ENCODE peak calls at places on chromosomes 7 and 10, in seven cellular contexts. One of them, this sample, is unnamed.
A peak's percentile ranks its signal among the peaks of the same experiment; 100 is the strongest.

GRCh38 chr10:128927821-128928220 is 539.2 kb upstream of the MGMT start:
- DNase-seq in stimulated activated naive CD8-positive, alpha-beta T cell treated with anti-CD3 and anti-CD28 coated beads, Interleukin-15, amount 100 ng/mL, for 72 hours: no peak
- DNase-seq in trophoblast cell: no peak
- DNase-seq in fibroblast of gingiva: no peak
- DNase-seq in amygdala: no peak
- DNase-seq in amniotic epithelial cell: no peak
- DNase-seq in NCI-H2171: no peak
- DNase-seq in this sample: no peak

GRCh38 chr7:112547916-112548315 is 67.1 kb downstream of the LSMEM1 start:
- DNase-seq in trophoblast cell: no peak
- DNase-seq in NCI-H2171: no peak
- DNase-seq in amygdala: no peak
- DNase-seq in fibroblast of gingiva: no peak
- DNase-seq in amniotic epithelial cell: peak; percentile 37
- DNase-seq in stimulated activated naive CD8-positive, alpha-beta T cell treated with anti-CD3 and anti-CD28 coated beads, Interleukin-15, amount 100 ng/mL, for 72 hours: no peak
- DNase-seq in this sample: peak; percentile 14

GRCh38 chr10:44033008-44033407 is 351.9 kb downstream of the CXCL12 start:
- DNase-seq in NCI-H2171: no peak
- DNase-seq in amniotic epithelial cell: peak; percentile 76
- DNase-seq in fibroblast of gingiva: no peak
- DNase-seq in trophoblast cell: no peak
- DNase-seq in amygdala: no peak
- DNase-seq in stimulated activated naive CD8-positive, alpha-beta T cell treated with anti-CD3 and anti-CD28 coated beads, Interleukin-15, amount 100 ng/mL, for 72 hours: no peak
- DNase-seq in this sample: peak; percentile 13

GRCh38 chr7:52719677-52720076 is 315.8 kb upstream of the POM121L12 start:
- DNase-seq in NCI-H2171: no peak
- DNase-seq in amygdala: no peak
- DNase-seq in amniotic epithelial cell: no peak
- DNase-seq in stimulated activated naive CD8-positive, alpha-beta T cell treated with anti-CD3 and anti-CD28 coated beads, Interleukin-15, amount 100 ng/mL, for 72 hours: no peak
- DNase-seq in fibroblast of gingiva: no peak
- DNase-seq in trophoblast cell: no peak
- DNase-seq in this sample: no peak

GRCh38 chr7:105782391-105783063 is 93.9 kb downstream of the ATXN7L1 start:
- DNase-seq in amygdala: no peak
- DNase-seq in NCI-H2171: no peak
- DNase-seq in trophoblast cell: no peak
- DNase-seq in fibroblast of gingiva: peak; percentile 68
- DNase-seq in stimulated activated naive CD8-positive, alpha-beta T cell treated with anti-CD3 and anti-CD28 coated beads, Interleukin-15, amount 100 ng/mL, for 72 hours: peak; percentile 46
- DNase-seq in amniotic epithelial cell: peak; percentile 89
- DNase-seq in this sample: peak; percentile 88

GRCh38 chr10:119663866-119664698 is 12.9 kb downstream of the BAG3 start:
- DNase-seq in NCI-H2171: no peak
- DNase-seq in amygdala: no peak
- DNase-seq in amniotic epithelial cell: peak; percentile 55
- DNase-seq in trophoblast cell: peak; percentile 71
- DNase-seq in stimulated activated naive CD8-positive, alpha-beta T cell treated with anti-CD3 and anti-CD28 coated beads, Interleukin-15, amount 100 ng/mL, for 72 hours: no peak
- DNase-seq in fibroblast of gingiva: peak; percentile 45
- DNase-seq in this sample: peak; percentile 73

GRCh38 chr7:15755061-15755460 is 68.6 kb upstream of the MEOX2 start:
- DNase-seq in NCI-H2171: no peak
- DNase-seq in fibroblast of gingiva: peak; percentile 59
- DNase-seq in trophoblast cell: no peak
- DNase-seq in amygdala: no peak
- DNase-seq in stimulated activated naive CD8-positive, alpha-beta T cell treated with anti-CD3 and anti-CD28 coated beads, Interleukin-15, amount 100 ng/mL, for 72 hours: no peak
- DNase-seq in amniotic epithelial cell: no peak
- DNase-seq in this sample: peak; percentile 51

GRCh38 chr10:97612386-97612785 is 20.9 kb downstream of the MORN4 start:
- DNase-seq in stimulated activated naive CD8-positive, alpha-beta T cell treated with anti-CD3 and anti-CD28 coated beads, Interleukin-15, amount 100 ng/mL, for 72 hours: no peak
- DNase-seq in trophoblast cell: peak; percentile 30
- DNase-seq in NCI-H2171: peak; percentile 2
- DNase-seq in fibroblast of gingiva: peak; percentile 43
- DNase-seq in amniotic epithelial cell: peak; percentile 51
- DNase-seq in amygdala: no peak
- DNase-seq in this sample: peak; percentile 74

GRCh38 chr7:135914346-135914745 is 62.8 kb downstream of the MTPN start:
- DNase-seq in NCI-H2171: no peak
- DNase-seq in fibroblast of gingiva: no peak
- DNase-seq in stimulated activated naive CD8-positive, alpha-beta T cell treated with anti-CD3 and anti-CD28 coated beads, Interleukin-15, amount 100 ng/mL, for 72 hours: no peak
- DNase-seq in amniotic epithelial cell: no peak
- DNase-seq in trophoblast cell: no peak
- DNase-seq in amygdala: no peak
- DNase-seq in this sample: no peak

GRCh38 chr7:150945171-150945852 is 32.8 kb downstream of the KCNH2 start:
- DNase-seq in NCI-H2171: no peak
- DNase-seq in fibroblast of gingiva: no peak
- DNase-seq in stimulated activated naive CD8-positive, alpha-beta T cell treated with anti-CD3 and anti-CD28 coated beads, Interleukin-15, amount 100 ng/mL, for 72 hours: no peak
- DNase-seq in trophoblast cell: no peak
- DNase-seq in amygdala: no peak
- DNase-seq in amniotic epithelial cell: no peak
- DNase-seq in this sample: no peak

GRCh38 chr10:61776615-61777266 is 114.0 kb downstream of the CABCOCO1 start:
- DNase-seq in amygdala: no peak
- DNase-seq in trophoblast cell: no peak
- DNase-seq in stimulated activated naive CD8-positive, alpha-beta T cell treated with anti-CD3 and anti-CD28 coated beads, Interleukin-15, amount 100 ng/mL, for 72 hours: no peak
- DNase-seq in NCI-H2171: no peak
- DNase-seq in fibroblast of gingiva: no peak
- DNase-seq in amniotic epithelial cell: no peak
- DNase-seq in this sample: no peak

GRCh38 chr7:12067156-12067831 is 143.8 kb upstream of the TMEM106B start:
- DNase-seq in stimulated activated naive CD8-positive, alpha-beta T cell treated with anti-CD3 and anti-CD28 coated beads, Interleukin-15, amount 100 ng/mL, for 72 hours: peak; percentile 41
- DNase-seq in amygdala: peak; percentile 10
- DNase-seq in fibroblast of gingiva: peak; percentile 48
- DNase-seq in NCI-H2171: peak; percentile 1
- DNase-seq in trophoblast cell: peak; percentile 56
- DNase-seq in amniotic epithelial cell: peak; percentile 65
- DNase-seq in this sample: no peak

GRCh38 chr10:63630085-63630927 is 109.1 kb downstream of the REEP3 start:
- DNase-seq in trophoblast cell: peak; percentile 88
- DNase-seq in NCI-H2171: peak; percentile 61
- DNase-seq in amygdala: peak; percentile 85
- DNase-seq in stimulated activated naive CD8-positive, alpha-beta T cell treated with anti-CD3 and anti-CD28 coated beads, Interleukin-15, amount 100 ng/mL, for 72 hours: peak; percentile 78
- DNase-seq in fibroblast of gingiva: peak; percentile 96
- DNase-seq in amniotic epithelial cell: peak; percentile 95
- DNase-seq in this sample: peak; percentile 77

GRCh38 chr7:133753513-133753912 is 373.6 kb upstream of the LRGUK start:
- DNase-seq in stimulated activated naive CD8-positive, alpha-beta T cell treated with anti-CD3 and anti-CD28 coated beads, Interleukin-15, amount 100 ng/mL, for 72 hours: no peak
- DNase-seq in fibroblast of gingiva: no peak
- DNase-seq in trophoblast cell: peak; percentile 36
- DNase-seq in amniotic epithelial cell: no peak
- DNase-seq in amygdala: no peak
- DNase-seq in NCI-H2171: no peak
- DNase-seq in this sample: no peak

GRCh38 chr7:144454256-144455039 is 51.0 kb upstream of the NOBOX start:
- DNase-seq in amygdala: no peak
- DNase-seq in amniotic epithelial cell: no peak
- DNase-seq in NCI-H2171: peak; percentile 15
- DNase-seq in trophoblast cell: no peak
- DNase-seq in fibroblast of gingiva: no peak
- DNase-seq in stimulated activated naive CD8-positive, alpha-beta T cell treated with anti-CD3 and anti-CD28 coated beads, Interleukin-15, amount 100 ng/mL, for 72 hours: no peak
- DNase-seq in this sample: no peak

GRCh38 chr7:128151646-128152045 is 89.4 kb upstream of the LEP start:
- DNase-seq in amniotic epithelial cell: no peak
- DNase-seq in fibroblast of gingiva: no peak
- DNase-seq in stimulated activated naive CD8-positive, alpha-beta T cell treated with anti-CD3 and anti-CD28 coated beads, Interleukin-15, amount 100 ng/mL, for 72 hours: no peak
- DNase-seq in amygdala: no peak
- DNase-seq in trophoblast cell: no peak
- DNase-seq in NCI-H2171: no peak
- DNase-seq in this sample: no peak

GRCh38 chr7:46032353-46032752 is 111.3 kb upstream of the IGFBP3 start:
- DNase-seq in amygdala: no peak
- DNase-seq in NCI-H2171: no peak
- DNase-seq in trophoblast cell: peak; percentile 83
- DNase-seq in amniotic epithelial cell: no peak
- DNase-seq in stimulated activated naive CD8-positive, alpha-beta T cell treated with anti-CD3 and anti-CD28 coated beads, Interleukin-15, amount 100 ng/mL, for 72 hours: no peak
- DNase-seq in fibroblast of gingiva: no peak
- DNase-seq in this sample: no peak

GRCh38 chr10:129764901-129765663 is 199.0 kb downstream of the EBF3 start:
- DNase-seq in fibroblast of gingiva: no peak
- DNase-seq in amygdala: no peak
- DNase-seq in NCI-H2171: no peak
- DNase-seq in stimulated activated naive CD8-positive, alpha-beta T cell treated with anti-CD3 and anti-CD28 coated beads, Interleukin-15, amount 100 ng/mL, for 72 hours: peak; percentile 4
- DNase-seq in amniotic epithelial cell: no peak
- DNase-seq in trophoblast cell: no peak
- DNase-seq in this sample: no peak

GRCh38 chr7:37318541-37318940 is 130.1 kb downstream of the ELMO1 start:
- DNase-seq in amygdala: no peak
- DNase-seq in amniotic epithelial cell: no peak
- DNase-seq in stimulated activated naive CD8-positive, alpha-beta T cell treated with anti-CD3 and anti-CD28 coated beads, Interleukin-15, amount 100 ng/mL, for 72 hours: no peak
- DNase-seq in trophoblast cell: no peak
- DNase-seq in NCI-H2171: no peak
- DNase-seq in fibroblast of gingiva: no peak
- DNase-seq in this sample: no peak

GRCh38 chr10:98980353-98980752 is 255.3 kb downstream of the HPSE2 start:
- DNase-seq in amygdala: no peak
- DNase-seq in trophoblast cell: no peak
- DNase-seq in NCI-H2171: no peak
- DNase-seq in amniotic epithelial cell: no peak
- DNase-seq in stimulated activated naive CD8-positive, alpha-beta T cell treated with anti-CD3 and anti-CD28 coated beads, Interleukin-15, amount 100 ng/mL, for 72 hours: no peak
- DNase-seq in fibroblast of gingiva: no peak
- DNase-seq in this sample: no peak

GRCh38 chr10:132448248-132448731 is 51.3 kb downstream of the PWWP2B start:
- DNase-seq in NCI-H2171: no peak
- DNase-seq in amniotic epithelial cell: peak; percentile 67
- DNase-seq in trophoblast cell: peak; percentile 76
- DNase-seq in fibroblast of gingiva: peak; percentile 84
- DNase-seq in stimulated activated naive CD8-positive, alpha-beta T cell treated with anti-CD3 and anti-CD28 coated beads, Interleukin-15, amount 100 ng/mL, for 72 hours: peak; percentile 84
- DNase-seq in amygdala: no peak
- DNase-seq in this sample: no peak

GRCh38 chr7:134660242-134660785 is 13.7 kb downstream of the BPGM start:
- DNase-seq in stimulated activated naive CD8-positive, alpha-beta T cell treated with anti-CD3 and anti-CD28 coated beads, Interleukin-15, amount 100 ng/mL, for 72 hours: no peak
- DNase-seq in NCI-H2171: no peak
- DNase-seq in fibroblast of gingiva: no peak
- DNase-seq in trophoblast cell: peak; percentile 22
- DNase-seq in amygdala: no peak
- DNase-seq in amniotic epithelial cell: peak; percentile 44
- DNase-seq in this sample: peak; percentile 24

GRCh38 chr7:8295638-8296361 is 33.8 kb upstream of the ICA1 start:
- DNase-seq in fibroblast of gingiva: peak; percentile 79
- DNase-seq in NCI-H2171: peak; percentile 80
- DNase-seq in trophoblast cell: peak; percentile 69
- DNase-seq in amygdala: no peak
- DNase-seq in stimulated activated naive CD8-positive, alpha-beta T cell treated with anti-CD3 and anti-CD28 coated beads, Interleukin-15, amount 100 ng/mL, for 72 hours: peak; percentile 33
- DNase-seq in amniotic epithelial cell: peak; percentile 86
- DNase-seq in this sample: peak; percentile 81

GRCh38 chr7:34036069-34036920 is 131.0 kb downstream of the BMPER start:
- DNase-seq in amygdala: no peak
- DNase-seq in trophoblast cell: peak; percentile 15
- DNase-seq in amniotic epithelial cell: peak; percentile 84
- DNase-seq in stimulated activated naive CD8-positive, alpha-beta T cell treated with anti-CD3 and anti-CD28 coated beads, Interleukin-15, amount 100 ng/mL, for 72 hours: no peak
- DNase-seq in NCI-H2171: no peak
- DNase-seq in fibroblast of gingiva: no peak
- DNase-seq in this sample: no peak